ENCODE peak calls at places on chromosomes 7 and 10, in nine cellular contexts. W is endodermal cell; C is psoas muscle; E is esophagus squamous epithelium; A is hepatocyte; B is Panc1; I is heart left ventricle; O is effector memory CD4-positive, alpha-beta T cell; R is GM23248. Z is an unnamed sample. For H3K4me1, the result is how much of the 10 kb centered on the place peaks cover.

GRCh38 chr7:94595717-94596116 is 60.2 kb downstream of the SGCE start:
- DNase-seq in O (no peak), C (no peak), B (no peak), E (no peak), R (no peak), A (no peak), I (no peak), W (no peak), Z (no peak)

GRCh38 chr10:21372651-21373410 is 152.7 kb downstream of the SKIDA1 start:
- DNase-seq in R (peak), W (peak), B (no peak), A (peak), C (peak), I (peak), O (peak), E (no peak), Z (peak)

GRCh38 chr10:132925614-132926013 is 16.8 kb downstream of the CFAP46 start:
- DNase-seq in A (no peak), I (no peak), C (peak), R (no peak), O (no peak), E (no peak), W (no peak), B (no peak), Z (peak)

GRCh38 chr7:33038639-33039038 is 23.9 kb downstream of the NT5C3A start:
- DNase-seq in R (peak), E (no peak), C (no peak), B (no peak), I (no peak), O (no peak), W (no peak), A (no peak), Z (no peak)

GRCh38 chr7:103073989-103074518 is 542 bp downstream of the FBXL13 start:
- DNase-seq in W (no peak), C (no peak), E (no peak), A (peak), I (no peak), O (no peak), R (peak), B (no peak), Z (no peak)

GRCh38 chr7:156466262-156466661 is 174.3 kb upstream of the RNF32 start:
- DNase-seq in E (no peak), I (no peak), B (no peak), C (no peak), W (no peak), O (no peak), A (no peak), R (no peak), Z (no peak)

GRCh38 chr7:44325811-44326241 is 432 bp upstream of the CAMK2B start:
- DNase-seq in W (peak), E (no peak), I (no peak), A (no peak), O (no peak), B (no peak), R (peak), C (no peak), Z (no peak)

GRCh38 chr7:91694221-91694856 is 186.2 kb downstream of the MTERF1 start:
- DNase-seq in A (no peak), E (no peak), C (no peak), R (peak), W (no peak), B (no peak), I (no peak), O (no peak), Z (no peak)

GRCh38 chr7:23234569-23235296 is 11.8 kb upstream of the GPNMB start:
- DNase-seq in W (no peak), O (no peak), R (no peak), C (no peak), B (no peak), I (no peak), E (no peak), A (no peak), Z (no peak)

GRCh38 chr7:26100940-26101339 is 51.1 kb upstream of the NFE2L3 start:
- DNase-seq in E (no peak), C (no peak), B (no peak), O (no peak), W (peak), A (no peak), R (no peak), I (no peak), Z (no peak)

GRCh38 chr10:43854042-43854441 is 205.4 kb upstream of the ZNF32 start:
- DNase-seq in O (no peak), R (peak), I (peak), A (peak), B (no peak), E (no peak), W (peak), C (no peak), Z (no peak)

GRCh38 chr10:101089520-101090299 is 27.9 kb downstream of the KAZALD1 start:
- DNase-seq in R (no peak), E (no peak), A (no peak), C (no peak), O (no peak), B (no peak), I (no peak), W (no peak), Z (no peak)

GRCh38 chr10:100348389-100348927 is 1.4 kb downstream of the SCD start:
- DNase-seq in A (no peak), C (no peak), O (no peak), B (no peak), R (no peak), E (no peak), W (no peak), I (no peak), Z (no peak)

GRCh38 chr10:987635-987905 is 664 bp upstream of the GTPBP4 start:
- DNase-seq in A (no peak), C (no peak), O (no peak), I (no peak), R (peak), W (no peak), E (no peak), B (no peak), Z (no peak)

GRCh38 chr7:93651603-93652159 is 77.2 kb upstream of the CALCR start:
- DNase-seq in O (no peak), A (no peak), W (no peak), R (no peak), E (no peak), C (no peak), B (no peak), I (no peak), Z (no peak)

GRCh38 chr10:77297370-77297692 is 340.3 kb downstream of the KCNMA1 start:
- DNase-seq in A (peak), C (no peak), E (no peak), W (no peak), I (no peak), B (no peak), R (peak), O (no peak), Z (no peak)

GRCh38 chr10:22477365-22478287 is 132.3 kb downstream of the SPAG6 start:
- DNase-seq in I (no peak), R (no peak), C (peak), A (peak), O (no peak), E (no peak), W (peak), B (no peak), Z (no peak)

GRCh38 chr7:106180721-106181120 is 68.6 kb upstream of the SYPL1 start:
- DNase-seq in A (no peak), W (no peak), O (no peak), B (no peak), I (no peak), E (no peak), R (no peak), C (no peak), Z (no peak)

GRCh38 chr10:24462889-24463552 is 254.1 kb downstream of the KIAA1217 start:
- DNase-seq in B (no peak), I (no peak), C (no peak), W (no peak), R (peak), O (no peak), A (no peak), E (no peak), Z (no peak)

DNA sequence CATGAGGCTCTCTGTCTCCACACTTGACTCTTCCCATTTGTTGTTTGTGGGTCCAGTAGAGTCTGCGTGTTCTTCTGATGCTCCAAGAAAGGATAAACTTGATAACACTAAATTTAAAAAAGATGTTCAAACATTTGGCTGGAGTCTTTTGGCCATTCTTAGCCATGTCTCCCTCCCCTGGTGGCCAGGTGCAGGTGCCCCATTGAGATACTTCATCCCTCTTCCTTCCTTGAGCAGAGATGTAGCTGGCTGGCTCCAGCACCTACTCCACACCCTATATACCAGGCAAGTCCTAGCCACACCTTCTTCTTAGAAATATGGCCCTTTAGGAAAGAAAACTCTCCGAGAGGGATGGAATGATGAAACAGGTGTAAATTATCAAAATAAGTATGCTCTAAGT is 103.2 kb upstream of the GJD4 start:
- DNase-seq in R (no peak), C (no peak), E (no peak), A (no peak), O (no peak), W (no peak), B (no peak), I (no peak), Z (no peak)
- H3K4me1 ChIP-seq in R (under half), C (under half), E (under half), A (under half), O (under half), W (under half), B (under half), I (under half), Z (under half)

GRCh38 chr7:100632951-100633717 is 8.2 kb downstream of the TFR2 start:
- DNase-seq in C (peak), I (peak), R (peak), B (no peak), E (no peak), A (peak), W (peak), O (peak), Z (peak)

GRCh38 chr7:100627238-100627549 is 14.2 kb downstream of the TFR2 start:
- DNase-seq in W (no peak), R (no peak), C (no peak), O (no peak), I (no peak), E (no peak), A (no peak), B (no peak), Z (no peak)

GRCh38 chr7:100629117-100629711 is 12.1 kb downstream of the TFR2 start:
- DNase-seq in C (no peak), B (no peak), O (no peak), W (peak), I (no peak), R (peak), E (no peak), A (no peak), Z (no peak)

GRCh38 chr7:100626530-100627237 is 14.3 kb downstream of the MOSPD3 start:
- DNase-seq in B (no peak), W (peak), R (peak), E (no peak), O (peak), I (peak), C (peak), A (peak), Z (peak)

GRCh38 chr7:100630066-100630465 is 11.3 kb downstream of the TFR2 start:
- DNase-seq in A (no peak), C (no peak), R (no peak), E (no peak), O (no peak), B (no peak), W (no peak), I (no peak), Z (no peak)
- H3K4me1 ChIP-seq in A (under half), C (under half), R (under half), E (under half), O (under half), B (under half), W (under half), I (under half), Z (under half)

GRCh38 chr10:72079356-72079755 is 9.0 kb downstream of the SPOCK2 start:
- DNase-seq in A (no peak), E (no peak), O (peak), W (no peak), R (no peak), B (no peak), C (peak), I (no peak), Z (no peak)
- H3K4me1 ChIP-seq in A (under half), E (under half), O (half or more), W (under half), R (under half), B (under half), C (under half), I (under half), Z (under half)

GRCh38 chr10:61217851-61218565 is 235.2 kb downstream of the TMEM26 start:
- DNase-seq in C (no peak), E (no peak), O (no peak), R (no peak), W (no peak), B (no peak), A (no peak), I (no peak), Z (no peak)

GRCh38 chr10:61211468-61211867 is 241.7 kb downstream of the TMEM26 start:
- DNase-seq in R (no peak), O (no peak), A (no peak), W (no peak), B (no peak), E (no peak), I (no peak), C (no peak), Z (no peak)

DNA sequence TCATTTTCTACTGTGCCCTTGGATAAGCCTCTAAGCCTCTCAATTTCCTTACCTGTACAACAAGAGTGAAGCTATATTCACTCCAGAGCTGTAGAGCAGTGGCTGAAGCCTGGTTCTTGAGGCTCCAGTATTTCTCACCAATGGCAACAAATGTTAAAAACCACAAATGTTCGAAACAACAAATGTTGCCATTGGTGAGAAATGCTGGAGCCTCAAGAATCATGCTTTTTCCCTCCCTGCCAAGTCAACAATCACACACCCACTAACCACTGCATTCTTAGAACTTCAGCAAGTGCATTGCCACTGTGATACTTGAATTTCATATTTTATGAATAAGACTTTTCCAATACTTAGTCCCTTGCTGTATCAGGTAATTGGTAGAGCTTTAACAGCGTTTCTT is 237.9 kb downstream of the TMEM26 start:
- DNase-seq in W (no peak), A (no peak), R (no peak), C (no peak), I (no peak), B (no peak), O (no peak), E (no peak), Z (no peak)
- H3K4me1 ChIP-seq in W (under half), A (under half), R (under half), C (under half), I (under half), B (under half), O (under half), E (under half), Z (under half)

DNA sequence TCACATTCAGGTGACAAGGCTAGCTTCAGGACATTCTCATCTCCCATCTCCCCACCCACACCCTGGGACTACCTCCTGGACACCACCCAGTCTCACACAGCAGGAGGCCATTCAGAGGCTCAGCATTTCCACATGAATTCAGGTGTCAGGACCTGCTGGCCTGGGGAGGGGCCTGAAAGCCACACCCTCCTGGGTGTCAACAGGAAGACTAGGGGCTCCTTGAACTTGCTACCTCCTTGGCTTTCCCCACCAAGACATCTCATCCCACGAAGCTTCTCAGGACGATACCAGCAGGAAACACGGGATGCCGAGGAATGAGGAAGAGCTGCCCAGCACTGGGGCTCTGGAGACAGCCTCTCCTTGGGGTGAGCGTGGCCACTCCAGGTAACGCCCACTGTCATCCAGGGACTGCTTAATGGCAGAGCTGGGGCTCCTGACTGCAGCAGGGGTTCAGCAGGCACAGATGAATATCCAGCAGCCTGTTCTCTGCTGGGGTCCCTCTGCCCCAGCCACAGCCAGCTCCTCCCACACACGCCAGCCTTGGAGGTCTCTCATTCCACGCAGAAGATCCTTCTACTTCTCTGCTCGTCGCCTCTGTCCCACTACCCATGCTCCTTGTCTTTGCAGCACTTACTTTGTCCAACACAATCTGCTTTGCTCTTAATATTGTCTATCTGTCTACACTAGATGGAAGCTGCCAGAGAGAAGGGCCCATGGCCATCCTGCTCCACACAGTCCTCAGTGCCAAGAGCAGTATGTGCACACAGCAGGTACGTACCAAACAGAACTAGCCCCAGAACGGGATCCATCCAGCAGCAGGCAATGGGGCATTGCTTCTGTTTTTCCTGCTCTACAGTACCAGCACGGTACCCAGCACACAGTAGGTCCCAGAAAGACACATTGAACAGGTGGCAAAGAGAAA is 88.7 kb downstream of the FAM53B start:
- DNase-seq in O (no peak), E (no peak), A (no peak), R (no peak), C (no peak), I (no peak), W (no peak), B (no peak), Z (no peak)
- H3K4me1 ChIP-seq in O (half or more), E (half or more), A (under half), R (under half), C (half or more), I (under half), W (under half), B (under half), Z (half or more)

GRCh38 chr7:42400373-42400772 is 163.4 kb upstream of the GLI3 start:
- DNase-seq in E (no peak), O (no peak), B (no peak), I (no peak), C (no peak), W (no peak), R (no peak), A (no peak), Z (no peak)

GRCh38 chr7:42406358-42406757 is 169.3 kb upstream of the GLI3 start:
- DNase-seq in I (no peak), E (no peak), W (no peak), A (no peak), R (no peak), O (no peak), C (no peak), B (no peak), Z (no peak)

DNA sequence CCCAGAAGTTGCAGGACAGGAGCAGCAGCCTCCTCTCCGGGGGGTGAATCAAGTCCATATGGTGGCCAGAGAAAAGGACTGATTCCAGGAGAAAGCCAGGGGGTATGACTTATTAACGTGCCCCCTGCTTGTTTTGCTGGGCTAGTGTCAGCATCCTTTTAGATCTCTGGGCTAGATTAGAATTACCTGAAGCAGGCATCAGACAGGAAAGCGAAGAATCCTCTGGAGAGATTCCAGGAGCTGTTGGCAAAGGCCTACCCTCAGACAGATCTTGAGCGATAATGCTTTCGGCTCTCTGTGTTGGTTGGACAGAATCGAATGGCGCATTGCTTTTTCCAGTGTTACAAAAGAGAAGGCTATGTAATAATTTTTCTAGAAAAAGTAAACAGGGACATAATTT is 164.0 kb upstream of the GLI3 start:
- DNase-seq in B (no peak), A (no peak), C (no peak), O (no peak), I (no peak), R (no peak), E (no peak), W (no peak), Z (no peak)
- H3K4me1 ChIP-seq in B (under half), A (under half), C (under half), O (under half), I (under half), R (under half), E (under half), W (under half), Z (under half)

DNA sequence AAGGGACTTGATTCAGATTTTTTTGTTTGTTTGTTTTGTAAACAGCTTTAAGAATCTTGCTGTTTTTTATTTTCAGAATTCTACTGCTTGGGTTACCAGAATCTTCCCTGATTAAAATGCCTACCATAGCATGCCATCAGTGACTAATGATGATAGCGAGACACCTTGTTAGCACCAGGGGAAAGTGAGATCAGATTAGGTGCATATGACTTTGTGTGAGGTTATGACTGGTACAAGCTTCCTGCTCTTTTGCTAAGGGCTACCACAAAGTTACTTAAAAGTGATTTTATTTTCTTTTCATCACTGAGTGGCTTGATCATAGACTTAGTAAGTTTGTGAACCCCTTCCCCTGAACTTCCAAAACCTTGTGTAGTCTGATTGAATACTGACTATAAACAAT is 93.5 kb downstream of the SND1 start:
- DNase-seq in W (no peak), C (no peak), R (no peak), A (no peak), O (no peak), E (no peak), B (no peak), I (no peak), Z (no peak)
- H3K4me1 ChIP-seq in W (under half), C (under half), R (under half), A (under half), O (under half), E (under half), B (under half), I (under half), Z (under half)

GRCh38 chr7:66815976-66816375 is 75.4 kb downstream of the RABGEF1 start:
- DNase-seq in C (no peak), E (no peak), W (no peak), I (no peak), B (no peak), R (no peak), O (no peak), A (no peak), Z (no peak)
- H3K4me1 ChIP-seq in C (under half), E (under half), W (under half), I (under half), B (under half), R (under half), O (under half), A (under half), Z (under half)

DNA sequence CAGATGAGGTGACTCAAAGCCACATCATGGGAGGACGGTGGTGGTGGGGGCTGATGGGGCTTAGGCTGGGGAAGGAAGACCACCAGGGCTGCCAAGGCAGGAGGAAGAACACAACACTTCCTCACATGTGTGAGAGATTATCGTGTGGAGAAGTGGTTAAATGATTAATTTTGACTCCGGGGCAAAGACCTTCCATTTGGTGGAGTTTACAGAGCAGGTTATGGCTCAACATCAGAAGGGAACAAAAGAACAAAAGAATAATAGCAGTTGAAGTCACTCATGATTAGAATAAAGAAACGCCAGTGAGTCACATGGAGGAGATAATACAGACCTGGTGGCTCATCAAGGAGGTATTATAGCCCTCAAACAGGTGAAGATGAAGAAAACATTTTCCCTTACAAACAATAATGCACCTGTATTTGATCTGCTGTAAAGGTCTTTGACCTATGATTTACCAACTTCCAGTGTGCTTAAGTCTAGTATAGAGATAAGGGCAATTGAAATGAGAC is 170.1 kb downstream of the PKD1L1 start:
- DNase-seq in E (no peak), B (no peak), R (no peak), O (no peak), I (no peak), C (no peak), W (no peak), A (no peak), Z (no peak)
- H3K4me1 ChIP-seq in E (under half), B (under half), R (under half), O (under half), I (under half), C (under half), W (under half), A (under half), Z (under half)

Z was measured in lower lobe of right lung.